ENCODE peak calls at places on chromosomes 3 and 15, in five cellular contexts. T is lower lobe of right lung, N is neuronal stem cell, W is mesendoderm, P is cardiac muscle cell. G is an unnamed sample.

GRCh38 chr3:107525101-107525953 is 2.6 kb downstream of the BBX start:
- DNase-seq in T (peak; percentile 47), N (peak; percentile 9), W (peak; percentile 47), P (peak; percentile 42), G (peak; percentile 58)

GRCh38 chr15:52236015-52236414 is 44.8 kb upstream of the GNB5 start:
- DNase-seq in T (no peak), N (no peak), W (peak; percentile 44), P (peak; percentile 9), G (no peak)

GRCh38 chr3:21785765-21786453 is 34.9 kb upstream of the ZNF385D start:
- DNase-seq in T (no peak), N (no peak), W (no peak), P (peak; percentile 3), G (no peak)

GRCh38 chr3:123395235-123395634 is 53.7 kb downstream of the ADCY5 start:
- DNase-seq in T (no peak), N (no peak), W (no peak), P (no peak), G (no peak)

GRCh38 chr15:71136159-71137137 is 21.2 kb downstream of the THSD4 start:
- DNase-seq in T (no peak), N (no peak), W (peak; percentile 92), P (peak; percentile 93), G (peak; percentile 28)

GRCh38 chr3:195900426-195901355 is 7.7 kb downstream of the TNK2 start:
- DNase-seq in T (peak; percentile 86), N (no peak), W (no peak), P (peak; percentile 85), G (peak; percentile 48)

GRCh38 chr3:81339040-81339845 is 422.2 kb downstream of the GBE1 start:
- DNase-seq in T (no peak), N (no peak), W (peak; percentile 21), P (peak; percentile 24), G (no peak)

GRCh38 chr3:12979947-12980487 is 93.2 kb downstream of the IQSEC1 start:
- DNase-seq in T (no peak), N (no peak), W (no peak), P (no peak), G (no peak)

DNA sequence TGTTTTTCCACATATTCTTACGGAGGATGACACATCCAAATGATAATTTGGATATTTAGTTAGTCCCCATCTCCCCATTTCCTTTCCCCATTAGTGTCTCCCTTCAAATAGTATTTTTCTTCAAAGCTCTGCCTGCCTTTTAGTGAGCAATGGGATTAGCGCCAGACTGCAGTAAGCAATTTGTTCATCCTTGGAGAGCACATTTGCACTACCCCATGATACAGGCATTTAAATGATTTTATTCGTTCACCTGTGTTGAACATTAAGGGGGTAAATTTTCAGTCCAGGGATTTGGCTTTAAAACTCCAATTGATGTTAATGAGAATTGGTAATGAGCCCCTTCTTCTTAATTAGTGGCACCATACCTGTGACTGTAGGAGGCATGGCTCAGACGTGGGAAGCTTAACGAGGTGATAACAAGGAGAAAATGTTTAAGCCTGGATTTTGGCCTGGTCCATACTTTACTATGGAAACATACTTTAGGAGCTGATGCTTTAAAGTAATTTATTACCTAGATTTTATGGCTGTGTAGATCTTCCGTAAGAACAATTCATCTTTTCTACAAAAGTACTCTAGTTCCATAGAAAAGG is 161.4 kb upstream of the NANOGP8 start:
- DNase-seq in T (no peak), N (no peak), W (peak; percentile 84), P (no peak), G (no peak)
- H3K27me3 ChIP-seq in T (no peaks in the 10 kb centered on the region), N (no peaks in the 10 kb centered on the region), W (no peaks in the 10 kb centered on the region), P (no peaks in the 10 kb centered on the region), G (no peaks in the 10 kb centered on the region)

GRCh38 chr3:49805884-49806701 is 3.0 kb downstream of the INKA1 start:
- DNase-seq in T (peak; percentile 56), N (no peak), W (peak; percentile 64), P (peak; percentile 89), G (peak; percentile 77)

GRCh38 chr3:49803464-49804140 is 541 bp downstream of the INKA1 start:
- DNase-seq in T (peak; percentile 58), N (peak; percentile 48), W (no peak), P (peak; percentile 61), G (no peak)

GRCh38 chr3:49804141-49805041 is 1.3 kb downstream of the INKA1 start:
- DNase-seq in T (peak; percentile 59), N (no peak), W (no peak), P (no peak), G (no peak)

GRCh38 chr3:49806838-49807237 is 3.8 kb downstream of the INKA1 start:
- DNase-seq in T (no peak), N (no peak), W (no peak), P (no peak), G (no peak)

DNA sequence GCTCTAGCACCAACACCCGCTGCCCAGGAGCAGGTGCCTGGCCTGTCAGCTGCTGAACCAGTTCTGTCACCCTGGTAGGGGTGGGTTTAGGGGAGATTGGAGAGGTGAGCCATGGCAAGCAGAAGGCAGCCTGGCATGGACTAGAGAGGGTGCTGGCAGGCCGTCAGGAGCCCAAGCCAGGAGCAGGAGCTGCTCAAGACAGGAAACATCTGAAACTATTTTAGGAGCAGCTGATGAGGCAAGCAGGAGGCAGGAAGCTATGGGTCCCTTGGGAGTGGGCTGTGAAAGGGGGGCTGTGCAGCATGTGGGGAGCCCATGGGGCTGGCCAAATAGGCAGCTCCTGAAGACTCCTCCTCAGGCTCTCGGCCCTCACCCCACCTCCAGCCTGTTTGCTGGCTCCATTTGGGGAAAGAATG is 2.3 kb downstream of the INKA1 start:
- DNase-seq in T (peak; percentile 79), N (no peak), W (no peak), P (peak; percentile 98), G (peak; percentile 59)
- H3K4me1 ChIP-seq in T (peaks cover 55% of the 10 kb centered on the region), N (peaks cover 26% of the 10 kb centered on the region), W (peaks cover 8% of the 10 kb centered on the region), P (peaks cover 32% of the 10 kb centered on the region), G (peaks cover 7% of the 10 kb centered on the region)

GRCh38 chr15:39517122-39517855 is 63.6 kb upstream of the THBS1 start:
- DNase-seq in T (no peak), N (no peak), W (peak; percentile 51), P (no peak), G (no peak)
- H3K36me3 ChIP-seq in T (no peaks in the 10 kb centered on the region), N (no peaks in the 10 kb centered on the region), W (no peaks in the 10 kb centered on the region), P (no peaks in the 10 kb centered on the region), G (no peaks in the 10 kb centered on the region)

GRCh38 chr3:184474907-184475306 is 86.7 kb upstream of the EPHB3 start:
- DNase-seq in T (no peak), N (no peak), W (no peak), P (no peak), G (no peak)
- H3K27me3 ChIP-seq in T (peaks cover 3% of the 10 kb centered on the region), N (no peaks in the 10 kb centered on the region), W (no peaks in the 10 kb centered on the region), P (peaks cover 3% of the 10 kb centered on the region), G (peaks cover 6% of the 10 kb centered on the region)

GRCh38 chr3:156814295-156814694 is 11.9 kb upstream of the LEKR1 start:
- DNase-seq in T (no peak), N (no peak), W (no peak), P (no peak), G (no peak)

GRCh38 chr3:156811092-156811862 is 14.9 kb upstream of the LEKR1 start:
- DNase-seq in T (no peak), N (peak; percentile 9), W (no peak), P (peak; percentile 46), G (no peak)

GRCh38 chr3:156816091-156816793 is 9.9 kb upstream of the LEKR1 start:
- DNase-seq in T (peak; percentile 52), N (peak; percentile 55), W (no peak), P (peak; percentile 59), G (peak; percentile 27)

GRCh38 chr3:156816794-156817741 is 9.1 kb upstream of the LEKR1 start:
- DNase-seq in T (peak; percentile 94), N (peak; percentile 85), W (peak; percentile 91), P (peak; percentile 83), G (peak; percentile 90)

GRCh38 chr3:156812521-156813335 is 13.4 kb upstream of the LEKR1 start:
- DNase-seq in T (no peak), N (no peak), W (peak; percentile 72), P (peak; percentile 40), G (no peak)
- H3K4me1 ChIP-seq in T (peaks cover 26% of the 10 kb centered on the region), N (peaks cover 6% of the 10 kb centered on the region), W (no peaks in the 10 kb centered on the region), P (peaks cover 17% of the 10 kb centered on the region), G (peaks cover 4% of the 10 kb centered on the region)

G was measured in adrenal gland.